ENCODE peak calls at places on chromosomes 1 and 21, in six cellular contexts. One of them, this sample, is unnamed.

GRCh38 chr1:36359911-36360310 is 25.8 kb downstream of the STK40 start:
- DNase-seq in Caco-2: no peak
- DNase-seq in fibroblast of pulmonary artery: no peak
- DNase-seq in GM12865: no peak
- DNase-seq in heart right ventricle: no peak
- DNase-seq in mucosa of descending colon: no peak
- DNase-seq in this sample: no peak

GRCh38 chr1:34792424-34792823 is 375 bp upstream of the GJA4 start:
- DNase-seq in fibroblast of pulmonary artery: no peak
- DNase-seq in mucosa of descending colon: no peak
- DNase-seq in heart right ventricle: no peak
- DNase-seq in Caco-2: no peak
- DNase-seq in GM12865: no peak
- DNase-seq in this sample: no peak

GRCh38 chr1:184974086-184974836 is at the start of gene NIBAN1:
- DNase-seq in fibroblast of pulmonary artery: peak
- DNase-seq in Caco-2: peak
- DNase-seq in heart right ventricle: peak
- DNase-seq in GM12865: peak
- DNase-seq in mucosa of descending colon: peak
- DNase-seq in this sample: peak

GRCh38 chr1:71081697-71082080 is 854 bp upstream of the ZRANB2 start:
- DNase-seq in Caco-2: peak
- DNase-seq in mucosa of descending colon: peak
- DNase-seq in fibroblast of pulmonary artery: no peak
- DNase-seq in GM12865: peak
- DNase-seq in heart right ventricle: no peak
- DNase-seq in this sample: no peak

GRCh38 chr1:116494745-116495144 is 76.1 kb downstream of the CD58 start:
- DNase-seq in fibroblast of pulmonary artery: no peak
- DNase-seq in heart right ventricle: no peak
- DNase-seq in Caco-2: no peak
- DNase-seq in mucosa of descending colon: no peak
- DNase-seq in GM12865: no peak
- DNase-seq in this sample: no peak

GRCh38 chr1:155063550-155064108 is at the start of gene EFNA4:
- DNase-seq in Caco-2: peak
- DNase-seq in mucosa of descending colon: peak
- DNase-seq in GM12865: peak
- DNase-seq in heart right ventricle: peak
- DNase-seq in fibroblast of pulmonary artery: peak
- DNase-seq in this sample: no peak

GRCh38 chr1:108643492-108644333 is 17.2 kb downstream of the HENMT1 start:
- DNase-seq in fibroblast of pulmonary artery: peak
- DNase-seq in GM12865: peak
- DNase-seq in mucosa of descending colon: peak
- DNase-seq in heart right ventricle: no peak
- DNase-seq in Caco-2: peak
- DNase-seq in this sample: peak

GRCh38 chr21:24220466-24220865 is 1386.8 kb downstream of the MRPL39 start:
- DNase-seq in fibroblast of pulmonary artery: no peak
- DNase-seq in mucosa of descending colon: no peak
- DNase-seq in heart right ventricle: no peak
- DNase-seq in Caco-2: no peak
- DNase-seq in GM12865: no peak
- DNase-seq in this sample: no peak

GRCh38 chr1:159783724-159784123 is 3.0 kb downstream of the DUSP23 start:
- DNase-seq in fibroblast of pulmonary artery: no peak
- DNase-seq in heart right ventricle: no peak
- DNase-seq in Caco-2: no peak
- DNase-seq in mucosa of descending colon: no peak
- DNase-seq in GM12865: no peak
- DNase-seq in this sample: no peak

GRCh38 chr1:909861-910310 is 13.8 kb upstream of the SAMD11 start:
- DNase-seq in Caco-2: no peak
- DNase-seq in heart right ventricle: no peak
- DNase-seq in GM12865: no peak
- DNase-seq in fibroblast of pulmonary artery: no peak
- DNase-seq in mucosa of descending colon: no peak
- DNase-seq in this sample: no peak

GRCh38 chr1:45554198-45554597 is 3.6 kb downstream of the AKR1A1 start:
- DNase-seq in heart right ventricle: no peak
- DNase-seq in mucosa of descending colon: no peak
- DNase-seq in GM12865: no peak
- DNase-seq in fibroblast of pulmonary artery: no peak
- DNase-seq in Caco-2: no peak
- DNase-seq in this sample: no peak

GRCh38 chr1:11273595-11274234 is 717 bp downstream of the UBIAD1 start:
- DNase-seq in mucosa of descending colon: no peak
- DNase-seq in fibroblast of pulmonary artery: no peak
- DNase-seq in Caco-2: peak
- DNase-seq in GM12865: peak
- DNase-seq in heart right ventricle: no peak
- DNase-seq in this sample: no peak

GRCh38 chr1:120178799-120179419 is 2.6 kb upstream of the SEC22B start:
- DNase-seq in GM12865: no peak
- DNase-seq in mucosa of descending colon: no peak
- DNase-seq in Caco-2: no peak
- DNase-seq in fibroblast of pulmonary artery: peak
- DNase-seq in heart right ventricle: no peak
- DNase-seq in this sample: no peak

GRCh38 chr1:201349091-201349490 is 28.4 kb downstream of the TNNT2 start:
- DNase-seq in fibroblast of pulmonary artery: no peak
- DNase-seq in mucosa of descending colon: no peak
- DNase-seq in heart right ventricle: no peak
- DNase-seq in Caco-2: no peak
- DNase-seq in GM12865: no peak
- DNase-seq in this sample: no peak

GRCh38 chr1:98940680-98941079 is 64.0 kb downstream of the PLPPR5 start:
- DNase-seq in Caco-2: no peak
- DNase-seq in mucosa of descending colon: no peak
- DNase-seq in GM12865: no peak
- DNase-seq in heart right ventricle: no peak
- DNase-seq in fibroblast of pulmonary artery: peak
- DNase-seq in this sample: no peak

GRCh38 chr1:20785907-20786309 is 1.2 kb downstream of the HP1BP3 start:
- DNase-seq in Caco-2: no peak
- DNase-seq in heart right ventricle: no peak
- DNase-seq in mucosa of descending colon: peak
- DNase-seq in GM12865: no peak
- DNase-seq in fibroblast of pulmonary artery: peak
- DNase-seq in this sample: no peak

GRCh38 chr1:155186955-155187891 is 13.6 kb downstream of the TRIM46 start:
- DNase-seq in GM12865: no peak
- DNase-seq in fibroblast of pulmonary artery: no peak
- DNase-seq in Caco-2: no peak
- DNase-seq in mucosa of descending colon: no peak
- DNase-seq in heart right ventricle: no peak
- DNase-seq in this sample: no peak

GRCh38 chr1:247332901-247333361 is 1.3 kb upstream of the ZNF496 start:
- DNase-seq in GM12865: no peak
- DNase-seq in heart right ventricle: peak
- DNase-seq in fibroblast of pulmonary artery: peak
- DNase-seq in Caco-2: peak
- DNase-seq in mucosa of descending colon: peak
- DNase-seq in this sample: peak

DNA sequence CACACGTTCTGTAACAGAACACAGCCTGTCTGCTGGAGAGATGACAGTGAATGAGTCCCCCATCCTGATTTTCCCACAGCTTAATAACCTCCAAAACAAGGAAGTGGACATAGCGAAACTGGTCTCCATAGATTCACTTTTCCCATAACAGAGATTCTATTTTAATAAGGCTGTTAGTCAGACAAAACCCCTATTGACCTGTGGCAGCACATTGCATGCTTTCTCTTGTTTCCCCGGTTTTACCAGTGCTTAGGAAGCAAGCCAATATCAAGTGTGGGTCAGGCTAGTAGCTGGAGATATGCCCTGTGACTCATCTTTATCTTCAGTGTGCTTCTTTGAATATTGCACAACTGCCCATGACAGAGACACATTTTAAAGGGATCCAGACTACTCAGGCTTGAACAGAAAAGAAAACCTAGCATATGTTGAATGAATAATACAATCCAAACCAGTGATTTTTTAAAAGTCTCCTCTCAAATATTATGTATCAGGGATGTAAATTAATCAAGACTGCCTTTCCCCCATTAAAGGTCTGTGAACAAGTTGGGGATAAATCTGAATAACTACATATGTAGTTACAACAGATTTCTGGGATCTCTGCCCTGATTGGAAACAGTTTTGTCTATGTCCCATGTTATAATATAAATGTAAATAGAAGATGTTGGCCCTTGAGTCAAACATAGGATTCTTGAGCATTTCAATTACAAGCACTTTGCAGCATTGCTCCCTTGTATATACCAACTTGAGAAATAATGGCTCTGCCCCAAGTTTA is 11.9 kb upstream of the CLDN8 start:
- DNase-seq in Caco-2: peak
- DNase-seq in heart right ventricle: no peak
- DNase-seq in mucosa of descending colon: peak
- DNase-seq in fibroblast of pulmonary artery: peak
- DNase-seq in GM12865: no peak
- DNase-seq in this sample: peak
- H3K4me3 ChIP-seq in Caco-2: no peak
- H3K4me3 ChIP-seq in heart right ventricle: no peak
- H3K4me3 ChIP-seq in mucosa of descending colon: no peak
- H3K4me3 ChIP-seq in fibroblast of pulmonary artery: peak
- H3K4me3 ChIP-seq in GM12865: no peak
- H3K4me3 ChIP-seq in this sample: no peak

DNA sequence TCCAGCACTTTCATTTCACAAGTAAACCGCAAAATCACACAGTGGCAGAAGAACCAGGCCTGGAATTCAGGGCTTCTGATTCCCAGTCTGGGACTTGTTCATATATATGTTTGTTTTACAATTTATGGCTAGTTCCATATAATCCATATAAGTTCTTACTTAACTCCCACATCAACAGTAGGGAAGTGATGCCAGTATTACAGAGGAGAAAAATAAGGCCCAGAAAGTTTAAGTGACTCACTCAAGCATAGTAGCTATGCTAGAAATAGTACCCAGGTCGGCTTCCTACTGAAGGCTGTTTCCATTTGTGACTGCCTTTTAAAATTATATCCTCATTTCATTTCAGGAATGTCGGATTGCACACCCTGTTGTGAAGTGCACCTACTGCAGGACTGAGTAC is 1.4 kb downstream of the FAM76A start:
- DNase-seq in mucosa of descending colon: no peak
- DNase-seq in Caco-2: no peak
- DNase-seq in GM12865: no peak
- DNase-seq in fibroblast of pulmonary artery: peak
- DNase-seq in heart right ventricle: no peak
- DNase-seq in this sample: no peak
- H3K4me3 ChIP-seq in mucosa of descending colon: no peak
- H3K4me3 ChIP-seq in Caco-2: peak
- H3K4me3 ChIP-seq in GM12865: peak
- H3K4me3 ChIP-seq in fibroblast of pulmonary artery: peak
- H3K4me3 ChIP-seq in heart right ventricle: peak
- H3K4me3 ChIP-seq in this sample: no peak

GRCh38 chr1:151386002-151386401 is 13.4 kb upstream of the PSMB4 start:
- DNase-seq in heart right ventricle: no peak
- DNase-seq in fibroblast of pulmonary artery: no peak
- DNase-seq in mucosa of descending colon: no peak
- DNase-seq in Caco-2: no peak
- DNase-seq in GM12865: no peak
- DNase-seq in this sample: no peak
- H3K4me3 ChIP-seq in heart right ventricle: no peak
- H3K4me3 ChIP-seq in fibroblast of pulmonary artery: no peak
- H3K4me3 ChIP-seq in mucosa of descending colon: no peak
- H3K4me3 ChIP-seq in Caco-2: no peak
- H3K4me3 ChIP-seq in GM12865: no peak
- H3K4me3 ChIP-seq in this sample: no peak

DNA sequence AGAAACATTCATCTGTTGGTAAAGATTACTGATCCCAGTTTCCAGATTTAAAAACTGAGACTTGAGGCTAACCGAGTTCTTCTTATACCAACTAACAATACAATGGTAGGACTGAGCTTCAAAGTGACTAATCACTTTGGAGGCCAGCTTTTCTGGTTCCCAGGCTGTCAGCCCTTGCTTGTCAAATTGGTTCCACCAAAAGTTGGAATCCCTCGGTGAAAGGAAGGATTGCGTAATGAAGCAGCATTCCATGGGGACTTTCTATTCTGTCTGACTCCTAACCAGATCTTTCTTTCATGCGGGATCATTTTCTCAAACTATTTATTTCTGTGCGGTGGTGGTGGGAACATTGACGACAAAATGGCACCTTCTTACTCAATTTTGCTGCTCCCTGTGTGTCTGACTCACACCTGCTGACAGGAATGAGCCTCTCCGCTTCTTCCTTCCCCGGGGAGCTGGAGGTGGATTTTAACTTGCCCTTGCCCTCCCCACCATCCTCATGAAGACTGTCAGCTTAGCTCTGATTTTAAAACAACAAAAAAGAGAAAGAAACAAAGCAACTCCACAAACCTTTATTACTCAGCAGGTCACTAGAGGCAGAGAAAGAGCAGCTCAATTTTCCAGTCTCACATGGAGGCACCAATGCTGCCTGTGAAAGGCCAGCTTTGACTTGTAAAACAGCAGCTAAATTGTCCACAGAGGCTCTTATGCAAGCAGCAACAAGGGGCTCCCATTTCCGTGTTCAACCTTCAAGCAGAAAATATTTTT is 32.9 kb upstream of the RASAL2 start:
- DNase-seq in mucosa of descending colon: no peak
- DNase-seq in GM12865: no peak
- DNase-seq in Caco-2: peak
- DNase-seq in fibroblast of pulmonary artery: peak
- DNase-seq in heart right ventricle: no peak
- DNase-seq in this sample: no peak
- H3K4me3 ChIP-seq in mucosa of descending colon: no peak
- H3K4me3 ChIP-seq in GM12865: no peak
- H3K4me3 ChIP-seq in Caco-2: no peak
- H3K4me3 ChIP-seq in fibroblast of pulmonary artery: peak
- H3K4me3 ChIP-seq in heart right ventricle: no peak
- H3K4me3 ChIP-seq in this sample: no peak